ENCODE peak calls at places on chromosomes 11 and 22, in ten cellular contexts. F is A549; V is fibroblast of gingiva; U is body of pancreas; D is stimulated activated CD4-positive, alpha-beta T cell treated with anti-CD3 and anti-CD28 coated beads, Interleukin-4, amount 100 ng/mL, for 48 hours; E is NCI-H1930; P is stimulated activated CD8-positive, alpha-beta memory T cell treated with anti-CD3 and anti-CD28 coated beads, Interleukin-15, amount 100 ng/mL, for 48 hours; G is colonic mucosa; C is NCI-H524; B is activated T-cell treated with anti-CD3 and anti-CD28 coated beads for 48 hours. J is an unnamed sample.

GRCh38 chr11:64343740-64344133 is 3.7 kb downstream of the CCDC88B start:
- DNase-seq in F (peak; percentile 52), V (no peak), U (peak; percentile 35), D (no peak), E (no peak), P (no peak), G (peak; percentile 55), C (no peak), B (no peak), J (no peak)

GRCh38 chr11:100404907-100405306 is 282.2 kb upstream of the ARHGAP42 start:
- DNase-seq in F (no peak), V (no peak), U (no peak), D (no peak), E (no peak), P (no peak), G (no peak), C (no peak), B (no peak), J (no peak)

GRCh38 chr11:69003866-69004311 is 9.2 kb downstream of the MRGPRF start:
- DNase-seq in F (no peak), V (no peak), U (no peak), D (no peak), E (no peak), P (no peak), G (no peak), C (no peak), B (no peak), J (peak; percentile 28)

GRCh38 chr11:1654388-1655167 is 25.0 kb downstream of the KRTAP5-5 start:
- DNase-seq in F (no peak), V (no peak), U (no peak), D (no peak), E (no peak), P (no peak), G (no peak), C (no peak), B (no peak), J (no peak)

GRCh38 chr11:110472858-110473257 is 43.1 kb downstream of the FDX1 start:
- DNase-seq in F (no peak), V (no peak), U (no peak), D (no peak), E (no peak), P (no peak), G (no peak), C (no peak), B (no peak), J (no peak)

GRCh38 chr22:19040581-19041402 is 81.4 kb downstream of the DGCR2 start:
- DNase-seq in F (no peak), V (no peak), U (no peak), D (no peak), E (no peak), P (no peak), G (no peak), C (no peak), B (no peak), J (peak; percentile 43)

GRCh38 chr11:71420455-71421241 is 27.5 kb downstream of the DHCR7 start:
- DNase-seq in F (peak; percentile 74), V (peak; percentile 28), U (peak; percentile 63), D (no peak), E (peak; percentile 17), P (no peak), G (peak; percentile 53), C (peak; percentile 65), B (peak; percentile 8), J (no peak)

GRCh38 chr11:11540157-11540556 is 81.6 kb downstream of the GALNT18 start:
- DNase-seq in F (no peak), V (no peak), U (no peak), D (no peak), E (no peak), P (no peak), G (no peak), C (no peak), B (no peak), J (no peak)

GRCh38 chr11:117551761-117552343 is 224.2 kb downstream of the CEP164 start:
- DNase-seq in F (no peak), V (no peak), U (no peak), D (no peak), E (no peak), P (no peak), G (no peak), C (peak; percentile 26), B (no peak), J (no peak)

GRCh38 chr11:31769241-31769640 is 41.9 kb downstream of the PAX6 start:
- DNase-seq in F (no peak), V (no peak), U (no peak), D (no peak), E (no peak), P (no peak), G (no peak), C (no peak), B (no peak), J (no peak)

GRCh38 chr22:43563571-43563970 is 151.8 kb downstream of the MPPED1 start:
- DNase-seq in F (no peak), V (no peak), U (no peak), D (no peak), E (no peak), P (no peak), G (no peak), C (no peak), B (no peak), J (no peak)

GRCh38 chr11:65778901-65779668 is 1.7 kb downstream of the AP5B1 start:
- DNase-seq in F (no peak), V (no peak), U (no peak), D (no peak), E (no peak), P (no peak), G (peak; percentile 17), C (no peak), B (no peak), J (peak; percentile 75)

GRCh38 chr11:14537134-14537599 is 17.0 kb upstream of the PSMA1 start:
- DNase-seq in F (peak; percentile 44), V (peak; percentile 12), U (peak; percentile 42), D (no peak), E (no peak), P (no peak), G (peak; percentile 53), C (peak; percentile 40), B (no peak), J (no peak)

GRCh38 chr11:128210148-128210940 is 377.0 kb downstream of the ETS1 start:
- DNase-seq in F (peak; percentile 97), V (peak; percentile 94), U (no peak), D (no peak), E (no peak), P (no peak), G (peak; percentile 53), C (no peak), B (no peak), J (no peak)

GRCh38 chr11:21225860-21226259 is 556.5 kb downstream of the NELL1 start:
- DNase-seq in F (no peak), V (no peak), U (no peak), D (no peak), E (no peak), P (no peak), G (no peak), C (no peak), B (no peak), J (no peak)

GRCh38 chr22:44870021-44870420 is 117.6 kb downstream of the ARHGAP8 start:
- DNase-seq in F (peak; percentile 63), V (no peak), U (no peak), D (no peak), E (no peak), P (no peak), G (no peak), C (peak; percentile 79), B (no peak), J (no peak)

GRCh38 chr11:5624489-5625278 is at the start of gene TRIM34:
- DNase-seq in F (peak; percentile 45), V (peak; percentile 46), U (peak; percentile 58), D (peak; percentile 27), E (no peak), P (peak; percentile 23), G (peak; percentile 85), C (no peak), B (peak; percentile 30), J (peak; percentile 57)

GRCh38 chr22:29810156-29810555 is 27.9 kb downstream of the ASCC2 start:
- DNase-seq in F (no peak), V (no peak), U (no peak), D (no peak), E (no peak), P (no peak), G (no peak), C (no peak), B (no peak), J (no peak)

GRCh38 chr11:117993988-117994741 is 8.0 kb downstream of the IL10RA start:
- DNase-seq in F (no peak), V (no peak), U (no peak), D (no peak), E (no peak), P (no peak), G (no peak), C (no peak), B (no peak), J (peak; percentile 70)

GRCh38 chr11:128026596-128026995 is 560.8 kb downstream of the ETS1 start:
- DNase-seq in F (peak; percentile 37), V (peak; percentile 95), U (no peak), D (no peak), E (no peak), P (no peak), G (no peak), C (no peak), B (no peak), J (no peak)

GRCh38 chr11:105081412-105082150 is 36.4 kb upstream of the CARD16 start:
- DNase-seq in F (no peak), V (no peak), U (no peak), D (no peak), E (no peak), P (no peak), G (no peak), C (no peak), B (no peak), J (no peak)

GRCh38 chr22:37619991-37620390 is 11.4 kb downstream of the GGA1 start:
- DNase-seq in F (no peak), V (no peak), U (no peak), D (no peak), E (no peak), P (no peak), G (no peak), C (no peak), B (no peak), J (no peak)

GRCh38 chr22:43697894-43698293 is 114.2 kb downstream of the EFCAB6 start:
- DNase-seq in F (no peak), V (no peak), U (no peak), D (no peak), E (no peak), P (no peak), G (no peak), C (no peak), B (no peak), J (no peak)

GRCh38 chr11:124086447-124086846 is 28.8 kb upstream of the VWA5A start:
- DNase-seq in F (no peak), V (no peak), U (no peak), D (no peak), E (peak; percentile 36), P (no peak), G (no peak), C (peak; percentile 72), B (no peak), J (no peak)

GRCh38 chr22:31083377-31083768 is 2.3 kb downstream of the SMTN start:
- DNase-seq in F (no peak), V (no peak), U (peak; percentile 80), D (no peak), E (no peak), P (no peak), G (peak; percentile 82), C (no peak), B (no peak), J (no peak)

GRCh38 chr11:45894555-45895247 is 9.2 kb downstream of the MAPK8IP1 start:
- DNase-seq in F (no peak), V (no peak), U (no peak), D (no peak), E (no peak), P (no peak), G (no peak), C (peak; percentile 20), B (no peak), J (no peak)

GRCh38 chr22:37907036-37907954 is 1.2 kb downstream of the MICALL1 start:
- DNase-seq in F (no peak), V (peak; percentile 19), U (no peak), D (no peak), E (no peak), P (no peak), G (no peak), C (no peak), B (no peak), J (no peak)

GRCh38 chr11:4636962-4637661 is at the start of gene OR51D1:
- DNase-seq in F (peak; percentile 66), V (peak; percentile 43), U (peak; percentile 74), D (peak; percentile 64), E (peak; percentile 76), P (peak; percentile 36), G (peak; percentile 65), C (peak; percentile 85), B (peak; percentile 55), J (peak; percentile 55)

J was measured in left lung.